ENCODE peak calls at places on chromosome 11, in six cellular contexts. N is CD4-positive, alpha-beta T cell; X is neural crest cell; P is WTC11; G is HL-60; R is BE2C. J is an unnamed sample.

GRCh38 chr11:65642014-65642671 is 4.2 kb downstream of the SIPA1 start:
- DNase-seq in P (peak; percentile 87), G (no peak), X (no peak), R (no peak), N (no peak), J (peak; percentile 56)

GRCh38 chr11:68935516-68936357 is 32.0 kb downstream of the IGHMBP2 start:
- DNase-seq in R (no peak), X (no peak), N (no peak), G (no peak), P (no peak), J (no peak)

GRCh38 chr11:127362754-127363153 is 362.2 kb upstream of the KIRREL3 start:
- DNase-seq in G (no peak), N (no peak), R (no peak), X (no peak), P (no peak), J (no peak)

GRCh38 chr11:128201801-128202200 is 385.6 kb downstream of the ETS1 start:
- DNase-seq in P (no peak), R (no peak), G (no peak), N (no peak), X (no peak), J (no peak)

GRCh38 chr11:8261316-8261715 is 2.4 kb downstream of the LMO1 start:
- DNase-seq in R (no peak), N (no peak), P (no peak), X (no peak), G (no peak), J (no peak)

GRCh38 chr11:92125316-92125715 is 99.3 kb upstream of the FAT3 start:
- DNase-seq in R (no peak), N (no peak), P (no peak), X (no peak), G (no peak), J (no peak)

GRCh38 chr11:12716816-12717215 is 42.6 kb downstream of the TEAD1 start:
- DNase-seq in P (no peak), X (no peak), R (peak; percentile 33), N (no peak), G (no peak), J (no peak)

GRCh38 chr11:27211370-27212127 is 151.5 kb downstream of the CCDC34 start:
- DNase-seq in G (no peak), N (no peak), X (peak; percentile 18), R (no peak), P (peak; percentile 58), J (no peak)

GRCh38 chr11:71488086-71488967 is 35.3 kb downstream of the NADSYN1 start:
- DNase-seq in N (no peak), P (no peak), R (peak; percentile 67), X (no peak), G (no peak), J (no peak)

GRCh38 chr11:22668005-22668796 is 1.8 kb downstream of the GAS2 start:
- DNase-seq in X (no peak), N (no peak), G (no peak), R (no peak), P (no peak), J (no peak)

GRCh38 chr11:104534268-104534667 is 364.0 kb downstream of the CASP12 start:
- DNase-seq in G (no peak), N (no peak), X (no peak), P (no peak), R (no peak), J (no peak)

GRCh38 chr11:34534826-34535225 is 21.2 kb upstream of the ELF5 start:
- DNase-seq in N (no peak), G (no peak), R (no peak), X (no peak), P (no peak), J (no peak)

GRCh38 chr11:123576501-123576900 is 77.9 kb downstream of the SCN3B start:
- DNase-seq in G (no peak), X (no peak), R (no peak), P (no peak), N (no peak), J (no peak)

GRCh38 chr11:66864172-66864901 is 7.5 kb downstream of the LRFN4 start:
- DNase-seq in P (no peak), X (no peak), G (no peak), N (no peak), R (no peak), J (no peak)

GRCh38 chr11:19557720-19558140 is 154.9 kb upstream of the NAV2 start:
- DNase-seq in R (peak; percentile 79), G (peak; percentile 24), X (peak; percentile 89), P (peak; percentile 93), N (peak; percentile 49), J (peak; percentile 89)

DNA sequence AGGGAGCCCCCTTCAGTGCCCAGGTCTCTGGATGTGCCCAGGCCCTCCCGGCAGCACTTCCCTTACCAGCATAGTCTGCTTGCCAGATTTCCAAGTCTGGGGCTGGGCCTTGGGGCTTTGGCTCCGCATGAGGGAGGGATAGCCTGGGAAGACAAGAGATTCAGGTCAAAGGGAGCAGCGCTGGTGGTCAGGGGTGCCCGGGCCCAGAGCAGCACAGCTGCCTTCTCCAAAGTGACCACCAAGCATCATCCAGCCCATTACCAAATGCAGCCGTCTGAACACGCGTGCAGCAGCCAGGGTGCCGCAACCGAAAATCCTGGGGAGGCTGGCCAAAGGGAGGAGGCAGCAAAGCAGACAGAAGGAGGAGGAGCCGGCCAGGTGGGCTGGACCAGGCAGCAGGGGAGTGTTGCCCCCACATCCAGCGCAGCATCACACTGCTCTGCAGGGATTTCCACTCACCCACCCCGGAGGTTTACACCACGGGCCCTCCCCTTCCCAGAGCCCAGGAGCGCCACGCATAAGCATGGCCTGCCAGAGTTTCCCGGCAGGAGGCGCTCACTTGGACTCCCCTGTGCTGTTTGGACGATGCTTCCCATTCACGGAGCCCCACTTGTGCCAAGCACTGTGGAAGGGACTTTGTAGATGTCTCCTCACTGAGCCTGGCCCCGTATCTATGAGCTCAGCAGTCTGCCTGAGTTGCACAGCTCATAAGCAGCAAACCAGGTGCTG is 22.5 kb downstream of the TRIM29 start:
- DNase-seq in X (no peak), G (no peak), R (no peak), P (peak; percentile 36), N (no peak), J (no peak)
- TF ChIP-seq CTCF in X (no peak), G (no peak), R (no peak), P (no peak), N (no peak), J (no peak)

GRCh38 chr11:96426356-96427103 is 36.7 kb downstream of the JRKL start:
- DNase-seq in N (no peak), P (no peak), R (no peak), G (no peak), X (no peak), J (no peak)
- TF ChIP-seq CTCF in N (peak; percentile 79), P (peak; percentile 32), R (peak; percentile 63), G (no peak), X (peak; percentile 88), J (peak; percentile 55)

GRCh38 chr11:75202195-75202594 is 38.4 kb upstream of the TPBGL start:
- DNase-seq in R (no peak), G (no peak), X (no peak), N (no peak), P (no peak), J (no peak)

GRCh38 chr11:75200051-75200450 is 40.5 kb upstream of the TPBGL start:
- DNase-seq in P (no peak), R (no peak), G (no peak), X (no peak), N (no peak), J (no peak)

GRCh38 chr11:75201771-75202170 is 38.8 kb upstream of the TPBGL start:
- DNase-seq in G (no peak), R (no peak), X (no peak), P (no peak), N (no peak), J (no peak)

GRCh38 chr11:75199412-75199955 is 41.1 kb upstream of the TPBGL start:
- DNase-seq in X (no peak), R (no peak), P (no peak), G (no peak), N (no peak), J (no peak)

GRCh38 chr11:75200531-75200930 is 40.0 kb upstream of the TPBGL start:
- DNase-seq in X (no peak), P (no peak), R (no peak), N (no peak), G (no peak), J (no peak)
- TF ChIP-seq CTCF in X (no peak), P (no peak), R (no peak), N (no peak), G (no peak), J (no peak)

DNA sequence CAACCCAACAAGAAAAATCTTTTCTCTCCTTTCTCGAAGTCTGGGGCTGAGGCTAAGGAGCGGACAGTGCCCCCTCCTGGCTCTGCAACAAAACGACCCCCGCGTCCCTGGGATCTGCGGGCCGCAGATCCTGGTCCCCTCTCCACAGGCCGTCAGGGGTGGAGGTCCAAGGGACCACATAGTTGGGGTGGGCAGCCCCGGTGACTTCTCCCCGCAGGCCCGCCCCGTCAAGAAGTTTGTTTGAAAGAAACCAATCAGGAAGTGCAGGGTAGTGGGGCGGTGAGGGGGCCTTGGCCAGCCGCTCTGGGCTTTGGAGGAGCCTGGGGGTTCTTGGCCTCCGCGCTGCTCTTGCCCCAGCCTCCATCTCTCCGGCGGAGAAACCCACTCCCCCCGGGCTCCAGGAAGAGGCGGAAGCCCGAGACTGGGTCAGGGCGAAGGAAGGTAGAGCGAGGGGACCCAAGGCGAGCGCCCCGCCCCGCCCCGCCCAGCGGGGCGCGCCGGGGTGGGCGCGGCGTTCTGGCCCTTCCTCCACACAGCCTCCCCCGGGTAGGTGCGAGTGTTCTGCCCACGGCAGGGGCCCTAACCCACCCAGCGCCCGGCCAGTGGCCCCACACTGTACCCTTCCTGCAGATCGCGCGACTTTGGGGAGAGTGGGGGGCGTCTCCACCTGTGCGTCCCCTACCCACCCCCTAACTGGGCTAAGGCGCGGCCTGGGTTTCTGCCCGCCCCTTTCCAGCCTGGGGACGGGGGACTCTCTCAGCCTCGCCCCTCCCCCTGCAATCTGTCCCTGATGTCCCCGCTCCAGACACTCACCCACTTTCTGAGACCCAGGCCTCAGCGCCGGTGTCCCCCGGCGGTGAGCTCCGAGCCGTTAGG is 1.3 kb downstream of the TP53I11 start:
- DNase-seq in N (no peak), P (peak; percentile 77), X (peak; percentile 62), R (no peak), G (no peak), J (peak; percentile 71)
- TF ChIP-seq CTCF in N (peak; percentile 57), P (peak; percentile 65), X (peak; percentile 74), R (peak; percentile 22), G (peak; percentile 31), J (peak; percentile 75)

GRCh38 chr11:13972033-13972910 is 9.7 kb downstream of the SPON1 start:
- DNase-seq in X (no peak), N (no peak), R (no peak), P (no peak), G (no peak), J (no peak)
- TF ChIP-seq CTCF in X (no peak), N (no peak), R (no peak), P (no peak), G (no peak), J (no peak)

J was measured in endothelial cell.